ENCODE peak calls at places on chromosomes 11 and 22, in ten cellular contexts. One of them, this sample, is unnamed.

GRCh38 chr11:69653406-69653960 is 12.5 kb downstream of the CCND1 start:
- DNase-seq in MM.1S: no peak
- DNase-seq in cardiac muscle cell: no peak
- DNase-seq in thoracic aorta: no peak
- DNase-seq in hepatocyte: no peak
- DNase-seq in AG04450: no peak
- DNase-seq in AG10803: no peak
- DNase-seq in mucosa of descending colon: no peak
- DNase-seq in body of pancreas: no peak
- DNase-seq in fibroblast of lung: no peak
- DNase-seq in this sample: no peak

GRCh38 chr11:100240051-100240450 is 447.0 kb upstream of the ARHGAP42 start:
- DNase-seq in MM.1S: no peak
- DNase-seq in AG04450: no peak
- DNase-seq in cardiac muscle cell: no peak
- DNase-seq in fibroblast of lung: no peak
- DNase-seq in thoracic aorta: no peak
- DNase-seq in AG10803: no peak
- DNase-seq in mucosa of descending colon: no peak
- DNase-seq in body of pancreas: no peak
- DNase-seq in hepatocyte: no peak
- DNase-seq in this sample: no peak

GRCh38 chr11:64241430-64242153 is 697 bp downstream of the FKBP2 start:
- DNase-seq in body of pancreas: peak
- DNase-seq in cardiac muscle cell: peak
- DNase-seq in hepatocyte: peak
- DNase-seq in AG10803: peak
- DNase-seq in fibroblast of lung: peak
- DNase-seq in thoracic aorta: peak
- DNase-seq in AG04450: peak
- DNase-seq in mucosa of descending colon: peak
- DNase-seq in MM.1S: peak
- DNase-seq in this sample: peak

GRCh38 chr11:100855466-100856067 is 168.5 kb downstream of the ARHGAP42 start:
- DNase-seq in fibroblast of lung: peak
- DNase-seq in MM.1S: peak
- DNase-seq in cardiac muscle cell: peak
- DNase-seq in body of pancreas: no peak
- DNase-seq in hepatocyte: peak
- DNase-seq in AG10803: peak
- DNase-seq in mucosa of descending colon: no peak
- DNase-seq in AG04450: no peak
- DNase-seq in thoracic aorta: no peak
- DNase-seq in this sample: peak

GRCh38 chr11:58629857-58630256 is 7.4 kb downstream of the CNTF start:
- DNase-seq in hepatocyte: peak
- DNase-seq in fibroblast of lung: peak
- DNase-seq in mucosa of descending colon: peak
- DNase-seq in AG04450: peak
- DNase-seq in body of pancreas: peak
- DNase-seq in thoracic aorta: no peak
- DNase-seq in MM.1S: peak
- DNase-seq in AG10803: peak
- DNase-seq in cardiac muscle cell: peak
- DNase-seq in this sample: peak

GRCh38 chr11:19587979-19588378 is 124.7 kb upstream of the NAV2 start:
- DNase-seq in fibroblast of lung: no peak
- DNase-seq in thoracic aorta: no peak
- DNase-seq in AG10803: no peak
- DNase-seq in hepatocyte: no peak
- DNase-seq in mucosa of descending colon: no peak
- DNase-seq in cardiac muscle cell: no peak
- DNase-seq in body of pancreas: no peak
- DNase-seq in AG04450: no peak
- DNase-seq in MM.1S: no peak
- DNase-seq in this sample: no peak

GRCh38 chr11:30454108-30454507 is 131.2 kb downstream of the ARL14EP start:
- DNase-seq in AG10803: no peak
- DNase-seq in cardiac muscle cell: no peak
- DNase-seq in fibroblast of lung: no peak
- DNase-seq in mucosa of descending colon: peak
- DNase-seq in hepatocyte: no peak
- DNase-seq in body of pancreas: no peak
- DNase-seq in AG04450: no peak
- DNase-seq in thoracic aorta: no peak
- DNase-seq in MM.1S: no peak
- DNase-seq in this sample: no peak

GRCh38 chr22:44108806-44109385 is 71.8 kb upstream of the PARVG start:
- DNase-seq in cardiac muscle cell: no peak
- DNase-seq in AG04450: no peak
- DNase-seq in mucosa of descending colon: no peak
- DNase-seq in fibroblast of lung: no peak
- DNase-seq in body of pancreas: no peak
- DNase-seq in MM.1S: no peak
- DNase-seq in AG10803: peak
- DNase-seq in thoracic aorta: no peak
- DNase-seq in hepatocyte: no peak
- DNase-seq in this sample: no peak

GRCh38 chr11:65491163-65491465 is 7.7 kb upstream of the MALAT1 start:
- DNase-seq in AG10803: peak
- DNase-seq in mucosa of descending colon: no peak
- DNase-seq in hepatocyte: no peak
- DNase-seq in MM.1S: no peak
- DNase-seq in body of pancreas: no peak
- DNase-seq in thoracic aorta: no peak
- DNase-seq in AG04450: no peak
- DNase-seq in cardiac muscle cell: peak
- DNase-seq in fibroblast of lung: peak
- DNase-seq in this sample: no peak

GRCh38 chr11:65493367-65494176 is 5.3 kb upstream of the MALAT1 start:
- DNase-seq in cardiac muscle cell: peak
- DNase-seq in MM.1S: no peak
- DNase-seq in AG10803: peak
- DNase-seq in thoracic aorta: peak
- DNase-seq in mucosa of descending colon: peak
- DNase-seq in AG04450: no peak
- DNase-seq in hepatocyte: peak
- DNase-seq in body of pancreas: peak
- DNase-seq in fibroblast of lung: peak
- DNase-seq in this sample: peak

GRCh38 chr11:65492637-65493366 is 6.0 kb upstream of the MALAT1 start:
- DNase-seq in hepatocyte: peak
- DNase-seq in body of pancreas: no peak
- DNase-seq in mucosa of descending colon: peak
- DNase-seq in AG04450: no peak
- DNase-seq in thoracic aorta: peak
- DNase-seq in MM.1S: no peak
- DNase-seq in fibroblast of lung: peak
- DNase-seq in cardiac muscle cell: peak
- DNase-seq in AG10803: peak
- DNase-seq in this sample: peak

GRCh38 chr11:65491614-65492386 is 7.0 kb upstream of the MALAT1 start:
- DNase-seq in hepatocyte: peak
- DNase-seq in cardiac muscle cell: peak
- DNase-seq in thoracic aorta: peak
- DNase-seq in fibroblast of lung: peak
- DNase-seq in body of pancreas: peak
- DNase-seq in AG04450: no peak
- DNase-seq in mucosa of descending colon: peak
- DNase-seq in AG10803: peak
- DNase-seq in MM.1S: no peak
- DNase-seq in this sample: peak

GRCh38 chr11:65492387-65492636 is 6.5 kb upstream of the MALAT1 start:
- DNase-seq in mucosa of descending colon: no peak
- DNase-seq in body of pancreas: no peak
- DNase-seq in cardiac muscle cell: no peak
- DNase-seq in thoracic aorta: no peak
- DNase-seq in AG04450: no peak
- DNase-seq in hepatocyte: no peak
- DNase-seq in MM.1S: no peak
- DNase-seq in fibroblast of lung: no peak
- DNase-seq in AG10803: no peak
- DNase-seq in this sample: no peak
- H3K4me3 ChIP-seq in mucosa of descending colon: no peak
- H3K4me3 ChIP-seq in body of pancreas: no peak
- H3K4me3 ChIP-seq in cardiac muscle cell: no peak
- H3K4me3 ChIP-seq in thoracic aorta: peak
- H3K4me3 ChIP-seq in AG04450: peak
- H3K4me3 ChIP-seq in hepatocyte: no peak
- H3K4me3 ChIP-seq in MM.1S: no peak
- H3K4me3 ChIP-seq in fibroblast of lung: no peak
- H3K4me3 ChIP-seq in AG10803: peak
- H3K4me3 ChIP-seq in this sample: no peak

GRCh38 chr22:33715626-33716025 is 204.7 kb downstream of the LARGE1 start:
- DNase-seq in AG10803: no peak
- DNase-seq in mucosa of descending colon: no peak
- DNase-seq in thoracic aorta: no peak
- DNase-seq in AG04450: no peak
- DNase-seq in MM.1S: no peak
- DNase-seq in hepatocyte: no peak
- DNase-seq in fibroblast of lung: no peak
- DNase-seq in cardiac muscle cell: no peak
- DNase-seq in body of pancreas: no peak
- DNase-seq in this sample: no peak
- TF ChIP-seq CTCF in AG10803: no peak
- TF ChIP-seq CTCF in mucosa of descending colon: no peak
- TF ChIP-seq CTCF in thoracic aorta: no peak
- TF ChIP-seq CTCF in AG04450: no peak
- TF ChIP-seq CTCF in MM.1S: no peak
- TF ChIP-seq CTCF in hepatocyte: no peak
- TF ChIP-seq CTCF in fibroblast of lung: no peak
- TF ChIP-seq CTCF in cardiac muscle cell: no peak
- TF ChIP-seq CTCF in body of pancreas: no peak
- TF ChIP-seq CTCF in this sample: no peak

DNA sequence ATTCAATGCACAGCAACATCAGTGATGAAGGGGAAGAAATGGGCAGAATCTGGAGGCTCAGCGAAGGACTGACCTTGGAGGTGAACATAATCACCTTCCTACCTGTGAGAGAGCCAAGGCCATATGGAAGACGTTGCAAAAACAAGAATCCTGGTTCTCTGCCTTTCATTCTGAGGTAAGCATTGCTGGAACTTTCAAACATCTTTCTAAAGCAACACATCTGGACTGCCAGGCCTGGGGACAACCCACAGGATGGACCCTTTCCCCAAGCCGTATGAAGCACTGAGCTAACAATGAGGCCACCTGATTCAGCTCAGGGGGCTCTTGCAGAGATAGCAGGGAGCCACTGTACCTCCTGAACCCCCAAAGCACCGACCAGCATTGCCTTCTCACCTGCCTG is 70.5 kb downstream of the ETS1 start:
- DNase-seq in AG04450: no peak
- DNase-seq in mucosa of descending colon: no peak
- DNase-seq in AG10803: no peak
- DNase-seq in body of pancreas: no peak
- DNase-seq in MM.1S: no peak
- DNase-seq in cardiac muscle cell: no peak
- DNase-seq in fibroblast of lung: no peak
- DNase-seq in thoracic aorta: no peak
- DNase-seq in hepatocyte: no peak
- DNase-seq in this sample: no peak
- H3K4me3 ChIP-seq in AG04450: peak
- H3K4me3 ChIP-seq in mucosa of descending colon: no peak
- H3K4me3 ChIP-seq in AG10803: peak
- H3K4me3 ChIP-seq in body of pancreas: no peak
- H3K4me3 ChIP-seq in MM.1S: no peak
- H3K4me3 ChIP-seq in cardiac muscle cell: no peak
- H3K4me3 ChIP-seq in fibroblast of lung: peak
- H3K4me3 ChIP-seq in thoracic aorta: peak
- H3K4me3 ChIP-seq in hepatocyte: no peak
- H3K4me3 ChIP-seq in this sample: no peak

GRCh38 chr11:120182790-120183491 is 27.9 kb upstream of the OAF start:
- DNase-seq in AG10803: no peak
- DNase-seq in AG04450: no peak
- DNase-seq in cardiac muscle cell: no peak
- DNase-seq in MM.1S: no peak
- DNase-seq in thoracic aorta: no peak
- DNase-seq in hepatocyte: peak
- DNase-seq in body of pancreas: peak
- DNase-seq in fibroblast of lung: no peak
- DNase-seq in mucosa of descending colon: peak
- DNase-seq in this sample: peak

GRCh38 chr11:120179071-120179672 is 31.7 kb upstream of the OAF start:
- DNase-seq in body of pancreas: no peak
- DNase-seq in cardiac muscle cell: no peak
- DNase-seq in AG10803: no peak
- DNase-seq in mucosa of descending colon: no peak
- DNase-seq in MM.1S: no peak
- DNase-seq in hepatocyte: no peak
- DNase-seq in thoracic aorta: no peak
- DNase-seq in fibroblast of lung: peak
- DNase-seq in AG04450: no peak
- DNase-seq in this sample: no peak

GRCh38 chr11:120182357-120182756 is 28.5 kb upstream of the OAF start:
- DNase-seq in cardiac muscle cell: no peak
- DNase-seq in body of pancreas: peak
- DNase-seq in thoracic aorta: no peak
- DNase-seq in AG10803: no peak
- DNase-seq in fibroblast of lung: no peak
- DNase-seq in mucosa of descending colon: peak
- DNase-seq in hepatocyte: peak
- DNase-seq in MM.1S: no peak
- DNase-seq in AG04450: no peak
- DNase-seq in this sample: no peak

GRCh38 chr11:120181446-120181992 is 29.3 kb upstream of the OAF start:
- DNase-seq in thoracic aorta: no peak
- DNase-seq in body of pancreas: peak
- DNase-seq in MM.1S: no peak
- DNase-seq in mucosa of descending colon: peak
- DNase-seq in AG04450: no peak
- DNase-seq in cardiac muscle cell: no peak
- DNase-seq in hepatocyte: peak
- DNase-seq in fibroblast of lung: no peak
- DNase-seq in AG10803: no peak
- DNase-seq in this sample: no peak

DNA sequence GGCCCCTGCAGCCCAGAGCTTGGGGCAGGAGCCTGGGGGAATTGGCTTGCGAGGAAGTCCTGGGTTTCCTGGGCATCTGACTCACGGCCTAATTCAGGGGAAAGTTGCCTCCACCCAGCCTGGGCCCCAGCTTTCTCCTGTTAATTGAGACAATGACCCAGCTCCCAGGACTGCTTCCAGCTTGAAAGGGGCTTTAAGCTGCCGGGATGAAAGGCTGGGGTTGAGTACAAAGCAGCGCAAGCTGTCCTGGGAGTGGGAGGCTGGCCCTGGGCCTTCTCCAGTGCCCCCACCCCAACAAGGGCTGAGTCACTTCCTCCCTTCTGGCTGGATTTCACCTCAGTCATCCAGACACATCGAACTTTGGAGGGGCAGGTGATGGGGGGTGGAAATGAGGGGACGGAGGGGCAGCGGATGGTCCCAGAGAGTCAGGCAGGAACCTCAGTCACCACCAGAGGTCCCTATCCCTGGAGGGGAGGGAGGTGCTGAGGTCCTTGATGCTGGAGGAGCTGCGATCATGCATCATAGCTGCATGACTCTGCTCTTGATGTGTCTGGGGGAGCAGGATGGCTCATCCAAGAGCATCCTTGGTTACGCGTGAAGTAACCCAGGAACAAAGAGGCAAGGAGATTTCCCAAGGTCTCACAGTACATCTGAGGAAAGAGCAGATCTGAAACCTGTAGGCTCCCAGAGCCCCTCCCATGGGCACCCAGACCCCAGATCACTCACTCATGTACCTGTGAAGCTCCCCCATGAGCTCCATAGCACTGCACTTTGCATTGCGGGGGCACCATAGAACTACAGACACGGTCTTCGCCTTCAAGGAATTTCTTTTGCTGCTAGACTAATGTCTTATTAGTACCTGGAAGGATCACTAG is 30.0 kb upstream of the OAF start:
- DNase-seq in MM.1S: no peak
- DNase-seq in AG04450: no peak
- DNase-seq in AG10803: peak
- DNase-seq in hepatocyte: peak
- DNase-seq in mucosa of descending colon: peak
- DNase-seq in cardiac muscle cell: peak
- DNase-seq in fibroblast of lung: peak
- DNase-seq in thoracic aorta: no peak
- DNase-seq in body of pancreas: no peak
- DNase-seq in this sample: peak
- TF ChIP-seq CTCF in MM.1S: no peak
- TF ChIP-seq CTCF in AG04450: peak
- TF ChIP-seq CTCF in AG10803: peak
- TF ChIP-seq CTCF in hepatocyte: peak
- TF ChIP-seq CTCF in mucosa of descending colon: no peak
- TF ChIP-seq CTCF in cardiac muscle cell: peak
- TF ChIP-seq CTCF in fibroblast of lung: no peak
- TF ChIP-seq CTCF in thoracic aorta: no peak
- TF ChIP-seq CTCF in body of pancreas: no peak
- TF ChIP-seq CTCF in this sample: no peak

This sample was measured in epithelial cell of esophagus.